ENCODE peak calls at places on chromosome 6, in seven cellular contexts. One of them, this sample, is unnamed.

GRCh38 chr6:108739496-108740330 is 108.5 kb upstream of the ARMC2 start:
- DNase-seq in GM12878: no peak
- DNase-seq in HepG2: no peak
- DNase-seq in SK-N-SH: no peak
- DNase-seq in GM12892: no peak
- DNase-seq in K562: no peak
- DNase-seq in H1: no peak
- DNase-seq in this sample: no peak

GRCh38 chr6:45411959-45412358 is 34.2 kb upstream of the SUPT3H start:
- DNase-seq in GM12878: no peak
- DNase-seq in HepG2: no peak
- DNase-seq in SK-N-SH: no peak
- DNase-seq in GM12892: no peak
- DNase-seq in K562: no peak
- DNase-seq in H1: no peak
- DNase-seq in this sample: no peak

GRCh38 chr6:52286798-52287432 is 2.4 kb upstream of the MCM3 start:
- DNase-seq in GM12878: no peak
- DNase-seq in HepG2: peak; percentile 89
- DNase-seq in SK-N-SH: peak; percentile 63
- DNase-seq in GM12892: no peak
- DNase-seq in K562: peak; percentile 45
- DNase-seq in H1: no peak
- DNase-seq in this sample: no peak

GRCh38 chr6:34888874-34889555 is at the start of gene ANKS1A:
- DNase-seq in GM12878: peak; percentile 31
- DNase-seq in HepG2: peak; percentile 76
- DNase-seq in SK-N-SH: peak; percentile 92
- DNase-seq in GM12892: peak; percentile 71
- DNase-seq in K562: peak; percentile 96
- DNase-seq in H1: peak; percentile 70
- DNase-seq in this sample: peak; percentile 63

GRCh38 chr6:113732384-113732966 is 124.7 kb upstream of the MARCKS start:
- DNase-seq in GM12878: no peak
- DNase-seq in HepG2: peak; percentile 24
- DNase-seq in SK-N-SH: peak; percentile 40
- DNase-seq in GM12892: no peak
- DNase-seq in K562: no peak
- DNase-seq in H1: no peak
- DNase-seq in this sample: no peak

GRCh38 chr6:66199146-66199545 is 492.1 kb upstream of the EYS start:
- DNase-seq in GM12878: no peak
- DNase-seq in HepG2: no peak
- DNase-seq in SK-N-SH: no peak
- DNase-seq in GM12892: no peak
- DNase-seq in K562: no peak
- DNase-seq in H1: no peak
- DNase-seq in this sample: no peak

GRCh38 chr6:157225575-157225995 is 97.7 kb downstream of the TMEM242 start:
- DNase-seq in GM12878: no peak
- DNase-seq in HepG2: no peak
- DNase-seq in SK-N-SH: no peak
- DNase-seq in GM12892: no peak
- DNase-seq in K562: no peak
- DNase-seq in H1: no peak
- DNase-seq in this sample: no peak

GRCh38 chr6:42279144-42279781 is 61.6 kb upstream of the MRPS10 start:
- DNase-seq in GM12878: no peak
- DNase-seq in HepG2: no peak
- DNase-seq in SK-N-SH: no peak
- DNase-seq in GM12892: no peak
- DNase-seq in K562: no peak
- DNase-seq in H1: no peak
- DNase-seq in this sample: no peak

GRCh38 chr6:92779758-92780157 is 639.6 kb downstream of the EPHA7 start:
- DNase-seq in GM12878: no peak
- DNase-seq in HepG2: no peak
- DNase-seq in SK-N-SH: no peak
- DNase-seq in GM12892: no peak
- DNase-seq in K562: no peak
- DNase-seq in H1: no peak
- DNase-seq in this sample: no peak

GRCh38 chr6:129499871-129500219 is 210.1 kb downstream of the ARHGAP18 start:
- DNase-seq in GM12878: no peak
- DNase-seq in HepG2: no peak
- DNase-seq in SK-N-SH: no peak
- DNase-seq in GM12892: no peak
- DNase-seq in K562: no peak
- DNase-seq in H1: no peak
- DNase-seq in this sample: no peak

GRCh38 chr6:138188278-138188923 is 26.7 kb downstream of the ARFGEF3 start:
- DNase-seq in GM12878: no peak
- DNase-seq in HepG2: no peak
- DNase-seq in SK-N-SH: no peak
- DNase-seq in GM12892: no peak
- DNase-seq in K562: no peak
- DNase-seq in H1: no peak
- DNase-seq in this sample: no peak

GRCh38 chr6:31525932-31526591 is 2.7 kb upstream of the MCCD1 start:
- DNase-seq in GM12878: no peak
- DNase-seq in HepG2: no peak
- DNase-seq in SK-N-SH: no peak
- DNase-seq in GM12892: no peak
- DNase-seq in K562: peak; percentile 62
- DNase-seq in H1: no peak
- DNase-seq in this sample: no peak

GRCh38 chr6:106872044-106872443 is 102.5 kb downstream of the CD24 start:
- DNase-seq in GM12878: no peak
- DNase-seq in HepG2: no peak
- DNase-seq in SK-N-SH: peak; percentile 66
- DNase-seq in GM12892: no peak
- DNase-seq in K562: no peak
- DNase-seq in H1: no peak
- DNase-seq in this sample: no peak

GRCh38 chr6:56491606-56492328 is 150.9 kb downstream of the DST start:
- DNase-seq in GM12878: no peak
- DNase-seq in HepG2: no peak
- DNase-seq in SK-N-SH: no peak
- DNase-seq in GM12892: no peak
- DNase-seq in K562: no peak
- DNase-seq in H1: no peak
- DNase-seq in this sample: no peak

GRCh38 chr6:104860221-104860620 is 502 bp upstream of the HACE1 start:
- DNase-seq in GM12878: no peak
- DNase-seq in HepG2: no peak
- DNase-seq in SK-N-SH: no peak
- DNase-seq in GM12892: no peak
- DNase-seq in K562: no peak
- DNase-seq in H1: no peak
- DNase-seq in this sample: no peak

GRCh38 chr6:106199998-106200397 is 113.9 kb downstream of the PRDM1 start:
- DNase-seq in GM12878: no peak
- DNase-seq in HepG2: no peak
- DNase-seq in SK-N-SH: no peak
- DNase-seq in GM12892: no peak
- DNase-seq in K562: no peak
- DNase-seq in H1: no peak
- DNase-seq in this sample: no peak

GRCh38 chr6:143060806-143061596 is at the start of gene AIG1:
- DNase-seq in GM12878: no peak
- DNase-seq in HepG2: no peak
- DNase-seq in SK-N-SH: peak; percentile 93
- DNase-seq in GM12892: no peak
- DNase-seq in K562: peak; percentile 94
- DNase-seq in H1: no peak
- DNase-seq in this sample: no peak

GRCh38 chr6:56802570-56802969 is 152.3 kb upstream of the BEND6 start:
- DNase-seq in GM12878: no peak
- DNase-seq in HepG2: peak; percentile 68
- DNase-seq in SK-N-SH: no peak
- DNase-seq in GM12892: no peak
- DNase-seq in K562: no peak
- DNase-seq in H1: no peak
- DNase-seq in this sample: no peak

GRCh38 chr6:44868905-44869304 is 459.2 kb upstream of the RUNX2 start:
- DNase-seq in GM12878: no peak
- DNase-seq in HepG2: no peak
- DNase-seq in SK-N-SH: no peak
- DNase-seq in GM12892: no peak
- DNase-seq in K562: no peak
- DNase-seq in H1: no peak
- DNase-seq in this sample: no peak

GRCh38 chr6:66336171-66336570 is 629.1 kb upstream of the EYS start:
- DNase-seq in GM12878: no peak
- DNase-seq in HepG2: no peak
- DNase-seq in SK-N-SH: no peak
- DNase-seq in GM12892: no peak
- DNase-seq in K562: no peak
- DNase-seq in H1: no peak
- DNase-seq in this sample: no peak

DNA sequence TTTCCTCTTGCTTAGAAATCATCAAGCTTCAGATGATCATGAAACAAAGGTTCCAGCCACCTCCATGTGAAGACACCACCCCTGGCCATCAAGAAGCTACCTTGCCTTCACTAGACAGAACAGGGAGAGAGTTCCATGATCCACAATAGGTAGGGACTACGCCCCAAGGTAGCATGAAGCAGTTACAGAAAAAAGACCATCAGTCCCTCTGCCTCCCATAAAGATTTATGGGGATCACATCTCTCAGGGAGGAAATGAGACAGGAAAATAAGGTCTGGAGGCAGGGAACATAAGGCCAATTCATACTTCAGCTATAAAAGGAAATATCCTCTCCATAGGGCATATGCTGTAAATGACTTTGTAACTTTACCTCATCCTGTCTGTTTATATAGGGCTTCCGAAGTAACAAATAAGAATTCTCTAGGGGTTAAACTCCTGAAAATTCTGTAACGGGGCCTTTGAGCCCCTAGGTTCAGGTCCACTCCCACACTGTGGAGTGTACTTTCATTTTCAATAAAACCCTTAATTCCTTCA is 129.4 kb downstream of the OR2B2 start:
- DNase-seq in GM12878: no peak
- DNase-seq in HepG2: no peak
- DNase-seq in SK-N-SH: no peak
- DNase-seq in GM12892: no peak
- DNase-seq in K562: no peak
- DNase-seq in H1: no peak
- DNase-seq in this sample: no peak
- TF ChIP-seq POLR2AphosphoS5 in GM12878: no peak
- TF ChIP-seq POLR2AphosphoS5 in HepG2: no peak
- TF ChIP-seq POLR2AphosphoS5 in SK-N-SH: no peak
- TF ChIP-seq POLR2AphosphoS5 in GM12892: no peak
- TF ChIP-seq POLR2AphosphoS5 in K562: no peak
- TF ChIP-seq POLR2AphosphoS5 in H1: no peak
- TF ChIP-seq POLR2AphosphoS5 in this sample: no peak

GRCh38 chr6:2857580-2858337 is 16.1 kb upstream of the SERPINB1 start:
- DNase-seq in GM12878: peak; percentile 90
- DNase-seq in HepG2: no peak
- DNase-seq in SK-N-SH: peak; percentile 70
- DNase-seq in GM12892: no peak
- DNase-seq in K562: peak; percentile 79
- DNase-seq in H1: no peak
- DNase-seq in this sample: no peak

GRCh38 chr6:2859325-2859700 is 17.6 kb upstream of the SERPINB1 start:
- DNase-seq in GM12878: no peak
- DNase-seq in HepG2: no peak
- DNase-seq in SK-N-SH: no peak
- DNase-seq in GM12892: no peak
- DNase-seq in K562: no peak
- DNase-seq in H1: no peak
- DNase-seq in this sample: no peak

GRCh38 chr6:2861071-2861821 is 19.6 kb upstream of the SERPINB1 start:
- DNase-seq in GM12878: no peak
- DNase-seq in HepG2: no peak
- DNase-seq in SK-N-SH: no peak
- DNase-seq in GM12892: no peak
- DNase-seq in K562: no peak
- DNase-seq in H1: no peak
- DNase-seq in this sample: no peak

GRCh38 chr6:2857185-2857579 is 15.5 kb upstream of the SERPINB1 start:
- DNase-seq in GM12878: no peak
- DNase-seq in HepG2: no peak
- DNase-seq in SK-N-SH: no peak
- DNase-seq in GM12892: no peak
- DNase-seq in K562: no peak
- DNase-seq in H1: no peak
- DNase-seq in this sample: no peak

GRCh38 chr6:2858678-2859324 is 17.1 kb upstream of the SERPINB1 start:
- DNase-seq in GM12878: no peak
- DNase-seq in HepG2: no peak
- DNase-seq in SK-N-SH: no peak
- DNase-seq in GM12892: no peak
- DNase-seq in K562: peak; percentile 34
- DNase-seq in H1: no peak
- DNase-seq in this sample: no peak
- TF ChIP-seq TAF1 in GM12878: no peak
- TF ChIP-seq TAF1 in HepG2: no peak
- TF ChIP-seq TAF1 in SK-N-SH: no peak
- TF ChIP-seq TAF1 in GM12892: no peak
- TF ChIP-seq TAF1 in K562: no peak
- TF ChIP-seq TAF1 in H1: no peak
- TF ChIP-seq TAF1 in this sample: peak; percentile 19

GRCh38 chr6:21031182-21031581 is 496.9 kb downstream of the CDKAL1 start:
- DNase-seq in GM12878: no peak
- DNase-seq in HepG2: no peak
- DNase-seq in SK-N-SH: no peak
- DNase-seq in GM12892: no peak
- DNase-seq in K562: no peak
- DNase-seq in H1: no peak
- DNase-seq in this sample: no peak

GRCh38 chr6:21037453-21037852 is 503.2 kb downstream of the CDKAL1 start:
- DNase-seq in GM12878: peak; percentile 40
- DNase-seq in HepG2: no peak
- DNase-seq in SK-N-SH: no peak
- DNase-seq in GM12892: no peak
- DNase-seq in K562: no peak
- DNase-seq in H1: no peak
- DNase-seq in this sample: no peak

GRCh38 chr6:21034345-21034744 is 500.1 kb downstream of the CDKAL1 start:
- DNase-seq in GM12878: no peak
- DNase-seq in HepG2: no peak
- DNase-seq in SK-N-SH: no peak
- DNase-seq in GM12892: no peak
- DNase-seq in K562: no peak
- DNase-seq in H1: no peak
- DNase-seq in this sample: no peak

GRCh38 chr6:21033095-21033494 is 498.8 kb downstream of the CDKAL1 start:
- DNase-seq in GM12878: no peak
- DNase-seq in HepG2: no peak
- DNase-seq in SK-N-SH: no peak
- DNase-seq in GM12892: no peak
- DNase-seq in K562: no peak
- DNase-seq in H1: no peak
- DNase-seq in this sample: no peak

GRCh38 chr6:21033575-21034026 is 499.3 kb downstream of the CDKAL1 start:
- DNase-seq in GM12878: no peak
- DNase-seq in HepG2: no peak
- DNase-seq in SK-N-SH: peak; percentile 32
- DNase-seq in GM12892: no peak
- DNase-seq in K562: no peak
- DNase-seq in H1: no peak
- DNase-seq in this sample: no peak
- TF ChIP-seq POLR2AphosphoS5 in GM12878: no peak
- TF ChIP-seq POLR2AphosphoS5 in HepG2: no peak
- TF ChIP-seq POLR2AphosphoS5 in SK-N-SH: no peak
- TF ChIP-seq POLR2AphosphoS5 in GM12892: no peak
- TF ChIP-seq POLR2AphosphoS5 in K562: no peak
- TF ChIP-seq POLR2AphosphoS5 in H1: no peak
- TF ChIP-seq POLR2AphosphoS5 in this sample: no peak

GRCh38 chr6:11815231-11815630 is 36.6 kb upstream of the ADTRP start:
- DNase-seq in GM12878: no peak
- DNase-seq in HepG2: no peak
- DNase-seq in SK-N-SH: no peak
- DNase-seq in GM12892: no peak
- DNase-seq in K562: no peak
- DNase-seq in H1: no peak
- DNase-seq in this sample: no peak
- TF ChIP-seq TAF1 in GM12878: no peak
- TF ChIP-seq TAF1 in HepG2: no peak
- TF ChIP-seq TAF1 in SK-N-SH: no peak
- TF ChIP-seq TAF1 in GM12892: no peak
- TF ChIP-seq TAF1 in K562: no peak
- TF ChIP-seq TAF1 in H1: no peak
- TF ChIP-seq TAF1 in this sample: no peak

This sample was measured in GM12891.